ENCODE peak calls at places on chromosomes 11 and 22, in seven cellular contexts. R is adipocyte, X is A549, Y is BE2C, Q is ovary, U is amniotic stem cell, H is NB4. P is an unnamed sample.

GRCh38 chr11:120336641-120337132 is 474 bp downstream of the ARHGEF12 start:
- DNase-seq in R (no peak), X (peak; percentile 31), Y (peak; percentile 61), Q (no peak), U (no peak), H (no peak), P (peak; percentile 53)

GRCh38 chr11:64593156-64594105 is 2.4 kb downstream of the SLC22A12 start:
- DNase-seq in R (no peak), X (no peak), Y (no peak), Q (peak; percentile 17), U (no peak), H (no peak), P (no peak)

GRCh38 chr11:8219257-8220021 is 44.2 kb downstream of the LMO1 start:
- DNase-seq in R (peak; percentile 61), X (peak; percentile 79), Y (peak; percentile 60), Q (no peak), U (no peak), H (peak; percentile 46), P (peak; percentile 62)

GRCh38 chr11:28863422-28863821 is 755.2 kb downstream of the METTL15 start:
- DNase-seq in R (no peak), X (no peak), Y (no peak), Q (no peak), U (no peak), H (no peak), P (no peak)

GRCh38 chr11:57527056-57527631 is 3.4 kb downstream of the TIMM10 start:
- DNase-seq in R (peak; percentile 81), X (peak; percentile 46), Y (peak; percentile 60), Q (peak; percentile 83), U (no peak), H (peak; percentile 77), P (peak; percentile 83)

GRCh38 chr11:19742595-19743292 is 30.1 kb downstream of the NAV2 start:
- DNase-seq in R (peak; percentile 87), X (peak; percentile 45), Y (peak; percentile 70), Q (peak; percentile 69), U (no peak), H (peak; percentile 67), P (peak; percentile 87)

GRCh38 chr11:86101941-86102407 is 33.1 kb upstream of the PICALM start:
- DNase-seq in R (no peak), X (no peak), Y (no peak), Q (no peak), U (no peak), H (no peak), P (no peak)

GRCh38 chr11:36333897-36334296 is 37.8 kb downstream of the PRR5L start:
- DNase-seq in R (peak; percentile 68), X (no peak), Y (peak; percentile 68), Q (no peak), U (no peak), H (peak; percentile 34), P (no peak)

GRCh38 chr22:25745341-25746011 is 3.5 kb downstream of the MYO18B start:
- DNase-seq in R (peak; percentile 52), X (no peak), Y (no peak), Q (no peak), U (no peak), H (no peak), P (no peak)

GRCh38 chr22:20436309-20437252 is 1.0 kb downstream of the SCARF2 start:
- DNase-seq in R (peak; percentile 86), X (no peak), Y (no peak), Q (peak; percentile 61), U (no peak), H (no peak), P (no peak)

GRCh38 chr11:11262171-11262920 is 90.7 kb downstream of the CSNK2A3 start:
- DNase-seq in R (no peak), X (no peak), Y (no peak), Q (no peak), U (no peak), H (no peak), P (no peak)

GRCh38 chr11:64765841-64766682 is 6.3 kb upstream of the PYGM start:
- DNase-seq in R (no peak), X (no peak), Y (no peak), Q (no peak), U (no peak), H (no peak), P (no peak)

GRCh38 chr11:133947298-133947905 is 9.4 kb downstream of the IGSF9B start:
- DNase-seq in R (peak; percentile 74), X (peak; percentile 58), Y (peak; percentile 75), Q (no peak), U (peak; percentile 41), H (peak; percentile 67), P (no peak)

GRCh38 chr11:134857035-134857434 is 445.0 kb upstream of the B3GAT1 start:
- DNase-seq in R (no peak), X (no peak), Y (no peak), Q (no peak), U (no peak), H (no peak), P (no peak)

GRCh38 chr11:6587360-6587953 is 16.0 kb downstream of the RRP8 start:
- DNase-seq in R (no peak), X (no peak), Y (no peak), Q (no peak), U (no peak), H (no peak), P (peak; percentile 85)

GRCh38 chr11:112963368-112963955 is 2.2 kb downstream of the NCAM1 start:
- DNase-seq in R (no peak), X (no peak), Y (peak; percentile 72), Q (peak; percentile 41), U (no peak), H (no peak), P (no peak)

GRCh38 chr22:45709866-45710265 is 38.2 kb downstream of the ATXN10 start:
- DNase-seq in R (peak; percentile 36), X (no peak), Y (no peak), Q (no peak), U (no peak), H (no peak), P (no peak)

GRCh38 chr11:85823816-85824215 is 12.9 kb upstream of the SYTL2 start:
- DNase-seq in R (no peak), X (no peak), Y (no peak), Q (no peak), U (no peak), H (no peak), P (no peak)

GRCh38 chr22:21660904-21661303 is 4.9 kb upstream of the PPIL2 start:
- DNase-seq in R (no peak), X (no peak), Y (no peak), Q (no peak), U (no peak), H (no peak), P (no peak)

GRCh38 chr11:75896843-75897419 is 81.9 kb downstream of the UVRAG start:
- DNase-seq in R (peak; percentile 86), X (peak; percentile 25), Y (no peak), Q (no peak), U (peak; percentile 4), H (peak; percentile 61), P (no peak)

GRCh38 chr11:132062541-132062940 is 692.1 kb downstream of the NTM start:
- DNase-seq in R (peak; percentile 55), X (no peak), Y (no peak), Q (no peak), U (no peak), H (no peak), P (no peak)

GRCh38 chr22:36761553-36762240 is 14.2 kb downstream of the IFT27 start:
- DNase-seq in R (no peak), X (no peak), Y (peak; percentile 1), Q (no peak), U (no peak), H (no peak), P (no peak)

GRCh38 chr11:1533342-1533725 is 38.7 kb downstream of the DUSP8 start:
- DNase-seq in R (no peak), X (no peak), Y (no peak), Q (no peak), U (no peak), H (no peak), P (no peak)

GRCh38 chr11:133966147-133966546 is 9.4 kb upstream of the IGSF9B start:
- DNase-seq in R (no peak), X (no peak), Y (no peak), Q (no peak), U (no peak), H (no peak), P (no peak)

GRCh38 chr11:95453616-95454118 is 222.7 kb upstream of the SESN3 start:
- DNase-seq in R (no peak), X (no peak), Y (peak; percentile 36), Q (no peak), U (no peak), H (no peak), P (peak; percentile 61)

GRCh38 chr11:46537121-46537520 is 56.7 kb downstream of the AMBRA1 start:
- DNase-seq in R (peak; percentile 30), X (no peak), Y (no peak), Q (no peak), U (no peak), H (peak; percentile 42), P (no peak)

GRCh38 chr11:78838417-78838816 is 263.8 kb upstream of the NARS2 start:
- DNase-seq in R (peak; percentile 49), X (no peak), Y (no peak), Q (no peak), U (no peak), H (no peak), P (no peak)

P was measured in body of pancreas.